ENCODE peak calls at places on chromosomes 12 and 14, in four cellular contexts. W is SK-N-SH, S is A673, G is neural progenitor cell. Z is an unnamed sample. For H3K9me3, the result is how much of the 10 kb centered on the place peaks cover.

GRCh38 chr14:31205681-31206535 is 1.7 kb downstream of the HECTD1 start:
- DNase-seq in W (peak), S (peak), G (peak), Z (no peak)

GRCh38 chr12:80551897-80552296 is 107.9 kb downstream of the PTPRQ start:
- DNase-seq in W (no peak), S (peak), G (no peak), Z (no peak)

GRCh38 chr14:71549421-71549820 is 382.8 kb upstream of the RGS6 start:
- DNase-seq in W (no peak), S (no peak), G (no peak), Z (no peak)

GRCh38 chr14:89773644-89774316 is 180.8 kb downstream of the EFCAB11 start:
- DNase-seq in W (no peak), S (no peak), G (peak), Z (peak)

GRCh38 chr14:56004807-56005579 is 113.2 kb upstream of the PELI2 start:
- DNase-seq in W (no peak), S (no peak), G (peak), Z (no peak)

GRCh38 chr14:24231263-24232120 is 675 bp downstream of the NEDD8 start:
- DNase-seq in W (peak), S (peak), G (no peak), Z (no peak)

GRCh38 chr12:59929091-59929490 is 333.3 kb downstream of the SLC16A7 start:
- DNase-seq in W (no peak), S (no peak), G (no peak), Z (no peak)

GRCh38 chr14:104800600-104801283 is at the start of gene ZBTB42:
- DNase-seq in W (peak), S (peak), G (peak), Z (peak)

GRCh38 chr12:15982471-15982870 is 71.3 kb downstream of the DERA start:
- DNase-seq in W (peak), S (peak), G (no peak), Z (no peak)

GRCh38 chr14:99273025-99273723 is 1.2 kb upstream of the BCL11B start:
- DNase-seq in W (peak), S (peak), G (peak), Z (peak)
- H3K4me3 ChIP-seq in W (no peak), S (peak), G (peak), Z (peak)

GRCh38 chr14:64221604-64222003 is 72.6 kb downstream of the ESR2 start:
- DNase-seq in W (no peak), S (no peak), G (no peak), Z (no peak)
- TF ChIP-seq CTCF in W (no peak), S (no peak), G (no peak), Z (no peak)

DNA sequence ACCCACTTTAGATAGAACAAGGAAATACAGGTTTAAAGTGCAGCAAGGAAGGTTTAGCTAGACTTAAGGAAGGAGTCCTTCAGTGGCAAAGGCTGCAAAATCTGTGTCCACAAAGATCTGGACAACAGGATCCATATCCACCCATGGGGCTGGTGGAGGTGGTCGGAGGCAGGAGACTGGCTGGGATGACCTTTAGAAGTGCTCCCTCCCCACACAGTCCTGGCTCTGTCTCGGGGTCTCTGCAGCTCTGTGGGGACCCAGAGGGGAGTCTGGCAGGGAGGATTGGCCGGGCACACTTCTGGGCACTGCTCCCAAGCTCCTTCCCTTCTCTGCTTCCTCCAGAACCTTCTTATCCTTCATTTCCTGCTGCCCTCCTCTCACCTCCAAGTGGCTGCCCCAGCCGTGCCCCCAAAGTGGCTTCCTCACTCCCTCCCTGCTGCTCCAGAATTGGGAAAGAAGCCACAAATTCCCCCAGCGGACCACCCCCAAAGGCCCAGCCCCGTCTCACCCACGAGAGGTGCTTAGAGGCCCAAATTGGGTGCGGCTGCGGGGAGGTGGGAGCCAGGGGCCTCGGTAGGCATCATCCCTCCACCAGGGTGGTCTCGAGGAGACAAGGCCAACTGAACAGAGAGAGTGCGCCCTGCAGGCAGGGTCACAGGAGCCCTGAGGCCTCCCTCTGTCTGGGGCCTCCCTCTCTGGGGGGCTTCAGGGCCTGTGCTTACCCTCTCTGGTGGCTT is 21.9 kb upstream of the PGF start:
- DNase-seq in W (no peak), S (no peak), G (no peak), Z (no peak)
- H3K9me3 ChIP-seq in W (under half), S (under half), G (under half), Z (under half)

GRCh38 chr14:95321693-95322455 is 2.2 kb upstream of the CLMN start:
- DNase-seq in W (no peak), S (no peak), G (no peak), Z (no peak)

GRCh38 chr14:95319312-95320075 is at the start of gene CLMN:
- DNase-seq in W (peak), S (peak), G (peak), Z (peak)

GRCh38 chr14:95318870-95319311 is 817 bp downstream of the CLMN start:
- DNase-seq in W (no peak), S (peak), G (no peak), Z (no peak)

GRCh38 chr14:95321201-95321600 is 1.5 kb upstream of the CLMN start:
- DNase-seq in W (no peak), S (no peak), G (no peak), Z (no peak)

DNA sequence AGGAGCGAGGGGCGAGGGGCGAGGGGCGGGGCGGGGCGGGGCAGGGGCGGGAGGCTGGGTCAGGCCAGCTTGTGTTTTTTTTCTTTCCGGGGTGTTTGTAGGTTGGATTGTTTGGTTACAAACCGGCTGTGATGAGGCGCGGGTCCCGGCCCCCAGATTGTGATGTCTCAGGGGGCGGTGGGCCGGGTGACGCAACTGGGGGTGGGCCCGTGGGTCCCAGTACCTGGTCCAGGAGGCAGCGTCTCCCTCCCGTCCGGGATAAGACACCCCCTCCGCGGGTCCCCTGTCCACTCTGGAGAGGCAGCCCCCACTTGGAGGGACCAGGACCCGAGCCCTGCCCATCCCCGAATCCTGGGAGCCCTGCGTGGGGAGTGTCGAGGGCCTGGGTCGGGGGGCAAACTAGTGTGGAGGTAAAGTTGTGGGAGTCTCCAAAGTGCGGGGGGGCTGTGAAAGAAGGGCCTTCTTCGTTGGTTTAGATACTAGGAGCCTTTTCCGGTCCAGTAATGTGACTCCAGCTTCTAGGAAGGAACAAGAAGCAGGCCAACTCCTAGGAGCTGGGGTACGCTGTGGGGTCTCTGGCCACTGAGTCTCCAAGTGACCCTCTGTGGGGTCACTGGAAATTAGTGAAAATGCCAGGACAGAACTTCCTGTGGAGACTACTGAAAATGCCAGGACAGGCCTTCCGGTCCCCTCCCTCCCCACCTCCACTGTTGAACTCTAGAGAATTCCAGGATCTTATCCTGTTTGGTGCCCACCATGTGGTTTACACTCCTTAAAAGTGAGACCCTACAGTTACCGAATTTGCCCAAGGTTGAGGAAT is 578 bp upstream of the CLMN start:
- DNase-seq in W (no peak), S (peak), G (no peak), Z (no peak)
- H3K4me3 ChIP-seq in W (peak), S (peak), G (peak), Z (peak)

GRCh38 chr14:75699331-75699730 is 38.3 kb downstream of the TTLL5 start:
- DNase-seq in W (no peak), S (no peak), G (no peak), Z (no peak)

GRCh38 chr14:75700295-75700694 is 39.2 kb downstream of the TTLL5 start:
- DNase-seq in W (no peak), S (no peak), G (no peak), Z (no peak)

GRCh38 chr14:75702606-75703261 is 41.7 kb downstream of the TTLL5 start:
- DNase-seq in W (no peak), S (no peak), G (peak), Z (no peak)

GRCh38 chr14:75705014-75705413 is 44.0 kb downstream of the TTLL5 start:
- DNase-seq in W (no peak), S (no peak), G (no peak), Z (no peak)

DNA sequence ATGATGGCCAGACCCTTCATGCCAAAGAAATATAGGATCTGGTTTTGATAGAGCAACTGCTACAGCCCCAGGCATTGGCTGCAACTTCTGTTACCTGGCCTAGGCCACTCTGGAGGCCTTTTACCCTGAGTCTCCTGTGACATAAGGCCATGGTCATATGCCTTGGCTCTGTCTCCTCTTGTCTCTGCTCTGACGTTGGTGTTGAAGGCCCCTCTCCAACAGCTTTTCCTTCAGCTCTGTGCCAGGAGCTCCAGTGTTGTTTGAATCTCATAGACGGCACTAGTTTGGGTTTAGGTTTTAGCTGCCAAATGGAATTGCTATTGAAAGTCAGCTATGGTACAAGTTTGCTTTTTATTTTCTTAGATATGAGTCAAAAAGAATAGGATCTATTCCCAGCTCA is 41.1 kb downstream of the TTLL5 start:
- DNase-seq in W (no peak), S (no peak), G (no peak), Z (no peak)
- TF ChIP-seq CTCF in W (no peak), S (no peak), G (no peak), Z (no peak)

GRCh38 chr12:92602930-92603623 is 99.7 kb upstream of the PLEKHG7 start:
- DNase-seq in W (no peak), S (no peak), G (no peak), Z (no peak)

GRCh38 chr12:92604786-92605185 is 98.0 kb upstream of the PLEKHG7 start:
- DNase-seq in W (no peak), S (no peak), G (no peak), Z (no peak)

GRCh38 chr12:92601680-92602079 is 101.1 kb upstream of the PLEKHG7 start:
- DNase-seq in W (no peak), S (no peak), G (no peak), Z (no peak)

GRCh38 chr12:92603741-92604432 is 98.9 kb upstream of the PLEKHG7 start:
- DNase-seq in W (no peak), S (no peak), G (no peak), Z (no peak)

GRCh38 chr12:92602476-92602875 is 100.3 kb upstream of the PLEKHG7 start:
- DNase-seq in W (no peak), S (no peak), G (no peak), Z (no peak)
- H3K9me3 ChIP-seq in W (under half), S (under half), G (under half), Z (under half)

GRCh38 chr14:50773632-50774541 is 57.1 kb downstream of the NIN start:
- DNase-seq in W (peak), S (peak), G (peak), Z (peak)

GRCh38 chr14:50776522-50776921 is 54.4 kb downstream of the NIN start:
- DNase-seq in W (no peak), S (no peak), G (no peak), Z (no peak)

GRCh38 chr14:50774542-50775267 is 56.3 kb downstream of the NIN start:
- DNase-seq in W (no peak), S (no peak), G (no peak), Z (no peak)

GRCh38 chr14:50772361-50772760 is 58.6 kb downstream of the NIN start:
- DNase-seq in W (no peak), S (no peak), G (no peak), Z (no peak)

GRCh38 chr14:50775357-50775756 is 55.6 kb downstream of the NIN start:
- DNase-seq in W (no peak), S (peak), G (no peak), Z (no peak)
- H3K4me3 ChIP-seq in W (no peak), S (no peak), G (no peak), Z (no peak)

GRCh38 chr14:67285876-67286452 is 44.7 kb downstream of the PALS1 start:
- DNase-seq in W (peak), S (peak), G (peak), Z (no peak)
- TF ChIP-seq CTCF in W (peak), S (peak), G (peak), Z (peak)

GRCh38 chr14:105850853-105851581 is 324.6 kb downstream of the TMEM121 start:
- DNase-seq in W (peak), S (no peak), G (no peak), Z (no peak)

GRCh38 chr14:105853089-105853906 is 326.9 kb downstream of the TMEM121 start:
- DNase-seq in W (peak), S (no peak), G (no peak), Z (peak)

GRCh38 chr14:105853907-105854599 is 327.7 kb downstream of the TMEM121 start:
- DNase-seq in W (no peak), S (no peak), G (no peak), Z (no peak)

GRCh38 chr14:105851716-105852377 is 325.5 kb downstream of the TMEM121 start:
- DNase-seq in W (peak), S (no peak), G (no peak), Z (no peak)

GRCh38 chr14:105852378-105853088 is 326.1 kb downstream of the TMEM121 start:
- DNase-seq in W (peak), S (no peak), G (no peak), Z (peak)
- H3K9me3 ChIP-seq in W (under half), S (under half), G (under half), Z (under half)

DNA sequence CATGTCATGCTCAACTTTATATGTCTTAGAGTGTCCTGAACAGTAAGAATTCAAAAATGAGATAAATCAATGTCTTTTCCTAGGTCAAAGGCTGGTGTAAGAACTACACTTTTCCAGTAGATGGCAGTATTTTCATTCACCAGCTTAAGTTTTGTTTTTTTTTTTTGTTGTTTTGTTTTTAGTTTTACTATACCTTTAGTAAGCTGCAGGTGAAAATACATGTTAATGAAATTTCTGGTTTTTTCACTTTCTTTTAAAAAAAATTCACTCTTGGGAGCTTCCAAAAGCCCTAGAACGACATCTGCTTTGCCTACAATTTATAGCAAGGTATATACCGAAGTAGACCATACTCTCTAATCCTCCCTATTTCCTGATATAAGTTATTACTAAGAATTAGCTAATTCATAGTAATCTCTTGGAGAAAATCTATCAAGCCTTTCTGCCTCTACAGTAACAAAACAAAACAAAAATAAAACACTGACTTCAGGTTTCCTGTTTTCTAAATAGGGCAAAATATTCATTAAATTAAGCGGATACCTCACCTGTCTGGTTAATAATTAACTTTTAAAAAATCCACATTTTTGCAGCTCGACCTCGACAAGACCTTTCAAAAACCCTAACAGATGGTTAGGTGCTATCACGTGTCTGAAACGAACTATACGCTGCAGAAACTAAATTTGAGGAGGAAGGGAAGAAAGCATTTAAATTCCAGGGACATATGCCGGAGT is 2.7 kb upstream of the SAMD4A start:
- DNase-seq in W (peak), S (peak), G (peak), Z (no peak)
- H3K4me3 ChIP-seq in W (peak), S (peak), G (peak), Z (peak)